ENCODE peak calls at places on chromosome 7, in six cellular contexts. One of them, this sample, is unnamed.

GRCh38 chr7:139828880-139829653 is at the start of gene TBXAS1:
- DNase-seq in IMR-90: peak
- DNase-seq in foreskin fibroblast: no peak
- DNase-seq in endothelial cell: no peak
- DNase-seq in GM23338: no peak
- DNase-seq in transverse colon: peak
- DNase-seq in this sample: peak

GRCh38 chr7:42014625-42015412 is 222.2 kb downstream of the GLI3 start:
- DNase-seq in IMR-90: peak
- DNase-seq in foreskin fibroblast: no peak
- DNase-seq in endothelial cell: peak
- DNase-seq in GM23338: peak
- DNase-seq in transverse colon: peak
- DNase-seq in this sample: peak

GRCh38 chr7:128841171-128841690 is 11.0 kb downstream of the FLNC start:
- DNase-seq in IMR-90: no peak
- DNase-seq in foreskin fibroblast: no peak
- DNase-seq in endothelial cell: no peak
- DNase-seq in GM23338: no peak
- DNase-seq in transverse colon: peak
- DNase-seq in this sample: no peak

GRCh38 chr7:132636581-132636980 is 60.3 kb upstream of the PLXNA4 start:
- DNase-seq in IMR-90: no peak
- DNase-seq in foreskin fibroblast: no peak
- DNase-seq in endothelial cell: no peak
- DNase-seq in GM23338: peak
- DNase-seq in transverse colon: no peak
- DNase-seq in this sample: no peak

GRCh38 chr7:80313067-80313626 is 178.5 kb downstream of the GNAI1 start:
- DNase-seq in IMR-90: no peak
- DNase-seq in foreskin fibroblast: no peak
- DNase-seq in endothelial cell: no peak
- DNase-seq in GM23338: no peak
- DNase-seq in transverse colon: no peak
- DNase-seq in this sample: no peak

GRCh38 chr7:36215017-36215621 is 62.1 kb downstream of the EEPD1 start:
- DNase-seq in IMR-90: no peak
- DNase-seq in foreskin fibroblast: no peak
- DNase-seq in endothelial cell: no peak
- DNase-seq in GM23338: peak
- DNase-seq in transverse colon: no peak
- DNase-seq in this sample: no peak

GRCh38 chr7:37040330-37040729 is 316.0 kb upstream of the AOAH start:
- DNase-seq in IMR-90: peak
- DNase-seq in foreskin fibroblast: no peak
- DNase-seq in endothelial cell: no peak
- DNase-seq in GM23338: no peak
- DNase-seq in transverse colon: no peak
- DNase-seq in this sample: no peak

GRCh38 chr7:129285195-129285594 is 60.4 kb downstream of the AHCYL2 start:
- DNase-seq in IMR-90: peak
- DNase-seq in foreskin fibroblast: no peak
- DNase-seq in endothelial cell: no peak
- DNase-seq in GM23338: no peak
- DNase-seq in transverse colon: no peak
- DNase-seq in this sample: no peak

GRCh38 chr7:28062197-28062988 is 118.2 kb downstream of the JAZF1 start:
- DNase-seq in IMR-90: peak
- DNase-seq in foreskin fibroblast: peak
- DNase-seq in endothelial cell: peak
- DNase-seq in GM23338: peak
- DNase-seq in transverse colon: peak
- DNase-seq in this sample: peak

GRCh38 chr7:27346531-27347260 is 104.1 kb downstream of the EVX1 start:
- DNase-seq in IMR-90: peak
- DNase-seq in foreskin fibroblast: peak
- DNase-seq in endothelial cell: no peak
- DNase-seq in GM23338: peak
- DNase-seq in transverse colon: peak
- DNase-seq in this sample: no peak

GRCh38 chr7:148700693-148701092 is 2.0 kb downstream of the CUL1 start:
- DNase-seq in IMR-90: peak
- DNase-seq in foreskin fibroblast: peak
- DNase-seq in endothelial cell: no peak
- DNase-seq in GM23338: peak
- DNase-seq in transverse colon: peak
- DNase-seq in this sample: peak

GRCh38 chr7:155303039-155303593 is 5.4 kb downstream of the INSIG1 start:
- DNase-seq in IMR-90: no peak
- DNase-seq in foreskin fibroblast: no peak
- DNase-seq in endothelial cell: no peak
- DNase-seq in GM23338: no peak
- DNase-seq in transverse colon: no peak
- DNase-seq in this sample: no peak

GRCh38 chr7:59986-60675 is 132.2 kb upstream of the FAM20C start:
- DNase-seq in IMR-90: no peak
- DNase-seq in foreskin fibroblast: no peak
- DNase-seq in endothelial cell: no peak
- DNase-seq in GM23338: no peak
- DNase-seq in transverse colon: peak
- DNase-seq in this sample: no peak

GRCh38 chr7:17745588-17745987 is 194.7 kb downstream of the SNX13 start:
- DNase-seq in IMR-90: no peak
- DNase-seq in foreskin fibroblast: no peak
- DNase-seq in endothelial cell: no peak
- DNase-seq in GM23338: no peak
- DNase-seq in transverse colon: no peak
- DNase-seq in this sample: no peak

GRCh38 chr7:24881622-24882021 is 98.4 kb downstream of the OSBPL3 start:
- DNase-seq in IMR-90: no peak
- DNase-seq in foreskin fibroblast: no peak
- DNase-seq in endothelial cell: peak
- DNase-seq in GM23338: peak
- DNase-seq in transverse colon: no peak
- DNase-seq in this sample: no peak

GRCh38 chr7:149125189-149125863 is 798 bp downstream of the ZNF425 start:
- DNase-seq in IMR-90: no peak
- DNase-seq in foreskin fibroblast: no peak
- DNase-seq in endothelial cell: no peak
- DNase-seq in GM23338: peak
- DNase-seq in transverse colon: no peak
- DNase-seq in this sample: no peak

GRCh38 chr7:113370910-113371309 is 252.6 kb upstream of the SMIM30 start:
- DNase-seq in IMR-90: peak
- DNase-seq in foreskin fibroblast: no peak
- DNase-seq in endothelial cell: no peak
- DNase-seq in GM23338: no peak
- DNase-seq in transverse colon: no peak
- DNase-seq in this sample: no peak

GRCh38 chr7:108813247-108814014 is 243.8 kb downstream of the DNAJB9 start:
- DNase-seq in IMR-90: no peak
- DNase-seq in foreskin fibroblast: no peak
- DNase-seq in endothelial cell: no peak
- DNase-seq in GM23338: peak
- DNase-seq in transverse colon: no peak
- DNase-seq in this sample: no peak

GRCh38 chr7:80642871-80643270 is 4.4 kb downstream of the CD36 start:
- DNase-seq in IMR-90: no peak
- DNase-seq in foreskin fibroblast: no peak
- DNase-seq in endothelial cell: no peak
- DNase-seq in GM23338: no peak
- DNase-seq in transverse colon: no peak
- DNase-seq in this sample: no peak

GRCh38 chr7:70506463-70506862 is 625.5 kb upstream of the GALNT17 start:
- DNase-seq in IMR-90: no peak
- DNase-seq in foreskin fibroblast: no peak
- DNase-seq in endothelial cell: peak
- DNase-seq in GM23338: peak
- DNase-seq in transverse colon: no peak
- DNase-seq in this sample: peak

GRCh38 chr7:40799-41750 is 151.3 kb upstream of the FAM20C start:
- DNase-seq in IMR-90: no peak
- DNase-seq in foreskin fibroblast: no peak
- DNase-seq in endothelial cell: peak
- DNase-seq in GM23338: no peak
- DNase-seq in transverse colon: peak
- DNase-seq in this sample: peak

GRCh38 chr7:74082770-74083116 is 861 bp upstream of the LIMK1 start:
- DNase-seq in IMR-90: no peak
- DNase-seq in foreskin fibroblast: no peak
- DNase-seq in endothelial cell: no peak
- DNase-seq in GM23338: no peak
- DNase-seq in transverse colon: no peak
- DNase-seq in this sample: no peak

GRCh38 chr7:15291707-15292106 is 270.1 kb downstream of the AGMO start:
- DNase-seq in IMR-90: no peak
- DNase-seq in foreskin fibroblast: no peak
- DNase-seq in endothelial cell: no peak
- DNase-seq in GM23338: peak
- DNase-seq in transverse colon: no peak
- DNase-seq in this sample: no peak

GRCh38 chr7:51647931-51648351 is 331.3 kb upstream of the COBL start:
- DNase-seq in IMR-90: no peak
- DNase-seq in foreskin fibroblast: no peak
- DNase-seq in endothelial cell: no peak
- DNase-seq in GM23338: peak
- DNase-seq in transverse colon: peak
- DNase-seq in this sample: peak

GRCh38 chr7:116546916-116547315 is 22.1 kb downstream of the CAV1 start:
- DNase-seq in IMR-90: no peak
- DNase-seq in foreskin fibroblast: peak
- DNase-seq in endothelial cell: no peak
- DNase-seq in GM23338: no peak
- DNase-seq in transverse colon: no peak
- DNase-seq in this sample: no peak

GRCh38 chr7:28613262-28613661 is 200.9 kb downstream of the CREB5 start:
- DNase-seq in IMR-90: no peak
- DNase-seq in foreskin fibroblast: no peak
- DNase-seq in endothelial cell: no peak
- DNase-seq in GM23338: no peak
- DNase-seq in transverse colon: no peak
- DNase-seq in this sample: no peak

GRCh38 chr7:80597875-80598274 is 40.6 kb upstream of the CD36 start:
- DNase-seq in IMR-90: no peak
- DNase-seq in foreskin fibroblast: no peak
- DNase-seq in endothelial cell: no peak
- DNase-seq in GM23338: no peak
- DNase-seq in transverse colon: no peak
- DNase-seq in this sample: no peak

GRCh38 chr7:73740771-73741170 is 2.2 kb upstream of the ABHD11 start:
- DNase-seq in IMR-90: no peak
- DNase-seq in foreskin fibroblast: no peak
- DNase-seq in endothelial cell: no peak
- DNase-seq in GM23338: peak
- DNase-seq in transverse colon: no peak
- DNase-seq in this sample: no peak

GRCh38 chr7:36151921-36152755 is 916 bp upstream of the EEPD1 start:
- DNase-seq in IMR-90: no peak
- DNase-seq in foreskin fibroblast: no peak
- DNase-seq in endothelial cell: no peak
- DNase-seq in GM23338: no peak
- DNase-seq in transverse colon: no peak
- DNase-seq in this sample: no peak

GRCh38 chr7:122528879-122529481 is 169.9 kb downstream of the RNF133 start:
- DNase-seq in IMR-90: peak
- DNase-seq in foreskin fibroblast: peak
- DNase-seq in endothelial cell: no peak
- DNase-seq in GM23338: peak
- DNase-seq in transverse colon: no peak
- DNase-seq in this sample: no peak
- TF ChIP-seq CTCF in IMR-90: peak
- TF ChIP-seq CTCF in foreskin fibroblast: peak
- TF ChIP-seq CTCF in endothelial cell: peak
- TF ChIP-seq CTCF in GM23338: peak
- TF ChIP-seq CTCF in transverse colon: peak
- TF ChIP-seq CTCF in this sample: no peak

GRCh38 chr7:92835140-92835850 is 1.1 kb downstream of the CDK6 start:
- DNase-seq in IMR-90: peak
- DNase-seq in foreskin fibroblast: peak
- DNase-seq in endothelial cell: peak
- DNase-seq in GM23338: peak
- DNase-seq in transverse colon: peak
- DNase-seq in this sample: peak
- TF ChIP-seq CTCF in IMR-90: no peak
- TF ChIP-seq CTCF in foreskin fibroblast: no peak
- TF ChIP-seq CTCF in endothelial cell: no peak
- TF ChIP-seq CTCF in GM23338: no peak
- TF ChIP-seq CTCF in transverse colon: no peak
- TF ChIP-seq CTCF in this sample: no peak

GRCh38 chr7:88344956-88345832 is 38.5 kb upstream of the STEAP4 start:
- DNase-seq in IMR-90: no peak
- DNase-seq in foreskin fibroblast: peak
- DNase-seq in endothelial cell: peak
- DNase-seq in GM23338: peak
- DNase-seq in transverse colon: peak
- DNase-seq in this sample: peak
- TF ChIP-seq CTCF in IMR-90: peak
- TF ChIP-seq CTCF in foreskin fibroblast: peak
- TF ChIP-seq CTCF in endothelial cell: no peak
- TF ChIP-seq CTCF in GM23338: peak
- TF ChIP-seq CTCF in transverse colon: peak
- TF ChIP-seq CTCF in this sample: peak

GRCh38 chr7:50229964-50230363 is 74.6 kb upstream of the IKZF1 start:
- DNase-seq in IMR-90: peak
- DNase-seq in foreskin fibroblast: no peak
- DNase-seq in endothelial cell: no peak
- DNase-seq in GM23338: peak
- DNase-seq in transverse colon: no peak
- DNase-seq in this sample: no peak
- TF ChIP-seq CTCF in IMR-90: peak
- TF ChIP-seq CTCF in foreskin fibroblast: no peak
- TF ChIP-seq CTCF in endothelial cell: peak
- TF ChIP-seq CTCF in GM23338: peak
- TF ChIP-seq CTCF in transverse colon: peak
- TF ChIP-seq CTCF in this sample: peak

GRCh38 chr7:3371601-3372000 is 70.5 kb downstream of the SDK1 start:
- DNase-seq in IMR-90: no peak
- DNase-seq in foreskin fibroblast: no peak
- DNase-seq in endothelial cell: no peak
- DNase-seq in GM23338: no peak
- DNase-seq in transverse colon: no peak
- DNase-seq in this sample: no peak

GRCh38 chr7:3367271-3367670 is 66.2 kb downstream of the SDK1 start:
- DNase-seq in IMR-90: no peak
- DNase-seq in foreskin fibroblast: no peak
- DNase-seq in endothelial cell: no peak
- DNase-seq in GM23338: no peak
- DNase-seq in transverse colon: no peak
- DNase-seq in this sample: no peak

GRCh38 chr7:3370068-3370704 is 69.1 kb downstream of the SDK1 start:
- DNase-seq in IMR-90: no peak
- DNase-seq in foreskin fibroblast: no peak
- DNase-seq in endothelial cell: no peak
- DNase-seq in GM23338: no peak
- DNase-seq in transverse colon: no peak
- DNase-seq in this sample: no peak
- TF ChIP-seq CTCF in IMR-90: no peak
- TF ChIP-seq CTCF in foreskin fibroblast: no peak
- TF ChIP-seq CTCF in endothelial cell: no peak
- TF ChIP-seq CTCF in GM23338: no peak
- TF ChIP-seq CTCF in transverse colon: no peak
- TF ChIP-seq CTCF in this sample: no peak

This sample was measured in WERI-Rb-1.